ENCODE peak calls at places on chromosome 7, in eight cellular contexts. T is SHP77 treated with DMSO at 0.1 percent for 48 hours; K is stimulated activated CD4-positive, alpha-beta T cell treated with anti-CD3 and anti-CD28 coated beads, Interleukin-2, amount 100 ng/mL, for 24 hours; J is WTC11; E is NCI-H82; Q is NAMALWA; Z is activated effector memory CD4-positive, alpha-beta T cell treated with Interleukin-2 at 50 U/mL for 16 hours; H is activated CD4-positive, alpha-beta T cell treated with anti-CD3 and anti-CD28 coated beads for 24 hours. P is an unnamed sample.

GRCh38 chr7:391961-392524 is 102.1 kb downstream of the FOXL3 start:
- DNase-seq in K (no peak), T (no peak), Z (no peak), H (no peak), E (no peak), Q (no peak), J (peak), P (no peak)

GRCh38 chr7:116801092-116801710 is 61.2 kb upstream of the CAPZA2 start:
- DNase-seq in H (no peak), J (no peak), T (no peak), Z (no peak), Q (no peak), E (no peak), K (no peak), P (no peak)

GRCh38 chr7:56046728-56047445 is 4.4 kb downstream of the PSPH start:
- DNase-seq in E (no peak), J (no peak), T (no peak), K (no peak), Z (no peak), Q (no peak), H (no peak), P (no peak)

GRCh38 chr7:38756521-38756920 is 125.3 kb upstream of the AMPH start:
- DNase-seq in Z (no peak), Q (no peak), E (no peak), T (no peak), H (no peak), K (no peak), J (no peak), P (no peak)

GRCh38 chr7:24781106-24781505 is 23.8 kb upstream of the GSDME start:
- DNase-seq in H (no peak), Q (no peak), Z (no peak), T (no peak), K (no peak), E (no peak), J (no peak), P (no peak)

GRCh38 chr7:75727881-75728592 is 10.7 kb downstream of the HIP1 start:
- DNase-seq in K (no peak), Q (no peak), T (no peak), J (no peak), E (no peak), H (no peak), Z (peak), P (peak)

GRCh38 chr7:41573017-41573416 is 129.9 kb downstream of the INHBA start:
- DNase-seq in Z (no peak), E (no peak), Q (no peak), K (no peak), J (no peak), T (no peak), H (no peak), P (no peak)

GRCh38 chr7:122803323-122803722 is 82.9 kb downstream of the CADPS2 start:
- DNase-seq in T (peak), E (peak), Z (no peak), H (no peak), J (no peak), Q (peak), K (no peak), P (peak)

GRCh38 chr7:22193361-22194016 is 163.5 kb downstream of the RAPGEF5 start:
- DNase-seq in H (no peak), T (no peak), Z (no peak), K (no peak), Q (no peak), E (peak), J (peak), P (no peak)

GRCh38 chr7:114554781-114555537 is 140.3 kb downstream of the FOXP2 start:
- DNase-seq in E (peak), T (peak), J (no peak), H (no peak), K (no peak), Q (no peak), Z (no peak), P (peak)

GRCh38 chr7:28160551-28160991 is 20.0 kb downstream of the JAZF1 start:
- DNase-seq in Z (no peak), T (no peak), K (no peak), H (no peak), Q (no peak), J (no peak), E (no peak), P (no peak)

GRCh38 chr7:136128050-136128449 is 150.9 kb upstream of the MTPN start:
- DNase-seq in K (no peak), T (no peak), J (no peak), Q (no peak), Z (no peak), E (no peak), H (no peak), P (no peak)

GRCh38 chr7:20216637-20217036 is 547 bp downstream of the MACC1 start:
- DNase-seq in Z (no peak), K (no peak), E (no peak), H (no peak), J (no peak), Q (peak), T (no peak), P (no peak)

GRCh38 chr7:121689749-121690148 is 183.2 kb upstream of the PTPRZ1 start:
- DNase-seq in E (no peak), Z (no peak), J (no peak), Q (no peak), T (no peak), H (no peak), K (no peak), P (no peak)

GRCh38 chr7:4621401-4621800 is 60.7 kb upstream of the FOXK1 start:
- DNase-seq in Q (no peak), Z (no peak), J (no peak), E (no peak), H (no peak), K (no peak), T (no peak), P (no peak)

GRCh38 chr7:121151663-121152344 is 163.3 kb downstream of the CPED1 start:
- DNase-seq in Z (no peak), T (no peak), Q (no peak), J (no peak), E (no peak), H (no peak), K (no peak), P (no peak)

GRCh38 chr7:14604606-14605005 is 297.9 kb downstream of the DGKB start:
- DNase-seq in E (no peak), Q (no peak), H (no peak), K (no peak), J (no peak), Z (no peak), T (no peak), P (no peak)

GRCh38 chr7:157396316-157397035 is 59.7 kb downstream of the DNAJB6 start:
- DNase-seq in Z (no peak), K (no peak), J (no peak), T (no peak), E (no peak), H (no peak), Q (no peak), P (no peak)

GRCh38 chr7:100629117-100629711 is 12.1 kb downstream of the TFR2 start:
- DNase-seq in E (peak), K (peak), H (no peak), Q (peak), T (no peak), J (peak), Z (no peak), P (peak)

GRCh38 chr7:69823151-69823744 is 225.0 kb downstream of the AUTS2 start:
- DNase-seq in T (no peak), J (no peak), E (peak), Z (no peak), K (no peak), H (no peak), Q (peak), P (no peak)

GRCh38 chr7:41065663-41066062 is 637.2 kb downstream of the INHBA start:
- DNase-seq in H (no peak), E (no peak), T (no peak), Z (no peak), K (no peak), Q (no peak), J (no peak), P (no peak)

GRCh38 chr7:120857558-120858298 is at the start of gene TSPAN12:
- DNase-seq in Q (peak), K (peak), H (peak), Z (peak), E (peak), T (peak), J (peak), P (peak)

GRCh38 chr7:82562716-82563404 is 119.3 kb upstream of the CACNA2D1 start:
- DNase-seq in Z (no peak), K (no peak), Q (no peak), T (no peak), J (no peak), H (no peak), E (no peak), P (no peak)

GRCh38 chr7:101395376-101395775 is 32.7 kb downstream of the COL26A1 start:
- DNase-seq in E (no peak), Q (no peak), H (no peak), Z (no peak), K (no peak), T (no peak), J (no peak), P (peak)

GRCh38 chr7:1961776-1962276 is 270.9 kb downstream of the MAD1L1 start:
- DNase-seq in T (no peak), H (peak), Z (peak), Q (no peak), J (no peak), K (peak), E (no peak), P (peak)

GRCh38 chr7:30116771-30117170 is 18.0 kb upstream of the MTURN start:
- DNase-seq in E (no peak), K (no peak), T (no peak), Z (no peak), H (no peak), Q (no peak), J (no peak), P (no peak)

GRCh38 chr7:587769-588168 is 68.1 kb upstream of the PDGFA start:
- DNase-seq in T (no peak), J (no peak), H (no peak), Z (no peak), K (no peak), Q (no peak), E (no peak), P (no peak)

GRCh38 chr7:24786306-24786705 is 29.0 kb upstream of the GSDME start:
- DNase-seq in E (no peak), H (no peak), Z (no peak), J (no peak), T (no peak), Q (no peak), K (no peak), P (no peak)

GRCh38 chr7:45919947-45920542 is 1.0 kb downstream of the IGFBP3 start:
- DNase-seq in Q (no peak), Z (no peak), T (no peak), K (no peak), H (no peak), J (no peak), E (peak), P (no peak)

GRCh38 chr7:95511716-95512260 is 26.0 kb downstream of the ASB4 start:
- DNase-seq in Z (peak), Q (peak), K (peak), T (peak), J (peak), H (peak), E (peak), P (peak)

GRCh38 chr7:157628456-157628855 is 291.7 kb downstream of the DNAJB6 start:
- DNase-seq in Q (no peak), H (no peak), T (no peak), J (no peak), K (no peak), E (no peak), Z (no peak), P (no peak)

GRCh38 chr7:151615784-151616183 is 96.1 kb upstream of the RHEB start:
- DNase-seq in T (no peak), Q (no peak), H (no peak), E (no peak), Z (no peak), J (no peak), K (no peak), P (no peak)

GRCh38 chr7:7829667-7830066 is 111.3 kb upstream of the RPA3 start:
- DNase-seq in Q (no peak), Z (no peak), K (no peak), T (no peak), E (no peak), J (no peak), H (no peak), P (no peak)

GRCh38 chr7:36192050-36192824 is 39.2 kb downstream of the EEPD1 start:
- DNase-seq in J (no peak), T (no peak), E (no peak), K (no peak), Z (no peak), H (no peak), Q (peak), P (no peak)

GRCh38 chr7:133742709-133743538 is 384.2 kb upstream of the LRGUK start:
- DNase-seq in H (no peak), E (peak), Z (no peak), Q (peak), T (no peak), K (no peak), J (no peak), P (no peak)

GRCh38 chr7:131325179-131325840 is 2.4 kb upstream of the MKLN1 start:
- DNase-seq in Q (no peak), H (no peak), Z (no peak), J (no peak), E (no peak), T (no peak), K (peak), P (no peak)

P was measured in SW480.